ENCODE peak calls at places on chromosomes 6 and 20, in four cellular contexts. One of them, this sample, is unnamed.
A peak's percentile ranks its signal among the peaks of the same experiment; 100 is the strongest.

GRCh38 chr20:15065794-15066193 is 728.4 kb upstream of the FLRT3 start:
- DNase-seq in activated CD4-positive, CD25-positive, alpha-beta regulatory T cell treated with anti-CD3 and anti-CD28 coated beads, Interleukin-2, amount 50 U/mL, for 16 hours: no peak
- DNase-seq in retina: no peak
- DNase-seq in activated CD4-positive, alpha-beta memory T cell treated with anti-CD3 and anti-CD28 coated beads, Interleukin-2, amount 10 ng/mL, durations not matched to agents 7 days and 5 days: no peak
- DNase-seq in this sample: no peak

GRCh38 chr20:49384437-49385434 is 97.7 kb downstream of the KCNB1 start:
- DNase-seq in activated CD4-positive, alpha-beta memory T cell treated with anti-CD3 and anti-CD28 coated beads, Interleukin-2, amount 10 ng/mL, durations not matched to agents 7 days and 5 days: peak; percentile 73
- DNase-seq in activated CD4-positive, CD25-positive, alpha-beta regulatory T cell treated with anti-CD3 and anti-CD28 coated beads, Interleukin-2, amount 50 U/mL, for 16 hours: peak; percentile 22
- DNase-seq in retina: peak; percentile 81
- DNase-seq in this sample: peak; percentile 77

GRCh38 chr20:8385247-8385646 is 253.2 kb downstream of the PLCB1 start:
- DNase-seq in activated CD4-positive, CD25-positive, alpha-beta regulatory T cell treated with anti-CD3 and anti-CD28 coated beads, Interleukin-2, amount 50 U/mL, for 16 hours: no peak
- DNase-seq in retina: peak; percentile 24
- DNase-seq in activated CD4-positive, alpha-beta memory T cell treated with anti-CD3 and anti-CD28 coated beads, Interleukin-2, amount 10 ng/mL, durations not matched to agents 7 days and 5 days: no peak
- DNase-seq in this sample: peak; percentile 94

GRCh38 chr6:35146453-35146852 is 5.3 kb upstream of the TCP11 start:
- DNase-seq in retina: peak; percentile 56
- DNase-seq in activated CD4-positive, alpha-beta memory T cell treated with anti-CD3 and anti-CD28 coated beads, Interleukin-2, amount 10 ng/mL, durations not matched to agents 7 days and 5 days: peak; percentile 48
- DNase-seq in activated CD4-positive, CD25-positive, alpha-beta regulatory T cell treated with anti-CD3 and anti-CD28 coated beads, Interleukin-2, amount 50 U/mL, for 16 hours: no peak
- DNase-seq in this sample: peak; percentile 38

GRCh38 chr6:105651969-105652368 is 249.1 kb upstream of the PREP start:
- DNase-seq in retina: no peak
- DNase-seq in activated CD4-positive, CD25-positive, alpha-beta regulatory T cell treated with anti-CD3 and anti-CD28 coated beads, Interleukin-2, amount 50 U/mL, for 16 hours: no peak
- DNase-seq in activated CD4-positive, alpha-beta memory T cell treated with anti-CD3 and anti-CD28 coated beads, Interleukin-2, amount 10 ng/mL, durations not matched to agents 7 days and 5 days: peak; percentile 41
- DNase-seq in this sample: peak; percentile 51

GRCh38 chr6:7758456-7758855 is 32.6 kb downstream of the BMP6 start:
- DNase-seq in activated CD4-positive, CD25-positive, alpha-beta regulatory T cell treated with anti-CD3 and anti-CD28 coated beads, Interleukin-2, amount 50 U/mL, for 16 hours: no peak
- DNase-seq in activated CD4-positive, alpha-beta memory T cell treated with anti-CD3 and anti-CD28 coated beads, Interleukin-2, amount 10 ng/mL, durations not matched to agents 7 days and 5 days: no peak
- DNase-seq in retina: no peak
- DNase-seq in this sample: no peak

GRCh38 chr6:111411978-111412574 is 70.9 kb downstream of the REV3L start:
- DNase-seq in activated CD4-positive, alpha-beta memory T cell treated with anti-CD3 and anti-CD28 coated beads, Interleukin-2, amount 10 ng/mL, durations not matched to agents 7 days and 5 days: no peak
- DNase-seq in retina: no peak
- DNase-seq in activated CD4-positive, CD25-positive, alpha-beta regulatory T cell treated with anti-CD3 and anti-CD28 coated beads, Interleukin-2, amount 50 U/mL, for 16 hours: no peak
- DNase-seq in this sample: no peak

GRCh38 chr20:59240006-59240405 is 60.4 kb upstream of the EDN3 start:
- DNase-seq in activated CD4-positive, alpha-beta memory T cell treated with anti-CD3 and anti-CD28 coated beads, Interleukin-2, amount 10 ng/mL, durations not matched to agents 7 days and 5 days: no peak
- DNase-seq in activated CD4-positive, CD25-positive, alpha-beta regulatory T cell treated with anti-CD3 and anti-CD28 coated beads, Interleukin-2, amount 50 U/mL, for 16 hours: no peak
- DNase-seq in retina: no peak
- DNase-seq in this sample: no peak

GRCh38 chr6:141041596-141042087 is 1091.1 kb upstream of the GJE1 start:
- DNase-seq in activated CD4-positive, CD25-positive, alpha-beta regulatory T cell treated with anti-CD3 and anti-CD28 coated beads, Interleukin-2, amount 50 U/mL, for 16 hours: no peak
- DNase-seq in activated CD4-positive, alpha-beta memory T cell treated with anti-CD3 and anti-CD28 coated beads, Interleukin-2, amount 10 ng/mL, durations not matched to agents 7 days and 5 days: no peak
- DNase-seq in retina: no peak
- DNase-seq in this sample: no peak

GRCh38 chr6:38876470-38876869 is 161.4 kb downstream of the DNAH8 start:
- DNase-seq in retina: no peak
- DNase-seq in activated CD4-positive, alpha-beta memory T cell treated with anti-CD3 and anti-CD28 coated beads, Interleukin-2, amount 10 ng/mL, durations not matched to agents 7 days and 5 days: peak; percentile 58
- DNase-seq in activated CD4-positive, CD25-positive, alpha-beta regulatory T cell treated with anti-CD3 and anti-CD28 coated beads, Interleukin-2, amount 50 U/mL, for 16 hours: no peak
- DNase-seq in this sample: peak; percentile 70

GRCh38 chr6:16505711-16506362 is 255.4 kb downstream of the ATXN1 start:
- DNase-seq in activated CD4-positive, alpha-beta memory T cell treated with anti-CD3 and anti-CD28 coated beads, Interleukin-2, amount 10 ng/mL, durations not matched to agents 7 days and 5 days: no peak
- DNase-seq in activated CD4-positive, CD25-positive, alpha-beta regulatory T cell treated with anti-CD3 and anti-CD28 coated beads, Interleukin-2, amount 50 U/mL, for 16 hours: no peak
- DNase-seq in retina: peak; percentile 10
- DNase-seq in this sample: no peak

GRCh38 chr20:11372831-11373230 is 544.9 kb upstream of the BTBD3 start:
- DNase-seq in activated CD4-positive, alpha-beta memory T cell treated with anti-CD3 and anti-CD28 coated beads, Interleukin-2, amount 10 ng/mL, durations not matched to agents 7 days and 5 days: no peak
- DNase-seq in activated CD4-positive, CD25-positive, alpha-beta regulatory T cell treated with anti-CD3 and anti-CD28 coated beads, Interleukin-2, amount 50 U/mL, for 16 hours: no peak
- DNase-seq in retina: no peak
- DNase-seq in this sample: no peak

GRCh38 chr6:42898891-42899361 is 16.9 kb upstream of the PTCRA start:
- DNase-seq in activated CD4-positive, alpha-beta memory T cell treated with anti-CD3 and anti-CD28 coated beads, Interleukin-2, amount 10 ng/mL, durations not matched to agents 7 days and 5 days: peak; percentile 70
- DNase-seq in activated CD4-positive, CD25-positive, alpha-beta regulatory T cell treated with anti-CD3 and anti-CD28 coated beads, Interleukin-2, amount 50 U/mL, for 16 hours: peak; percentile 54
- DNase-seq in retina: peak; percentile 76
- DNase-seq in this sample: peak; percentile 76